ENCODE peak calls at places on chromosomes 13 and 19, in eight cellular contexts. T is hepatic stellate cell, I is progenitor cell of endocrine pancreas, M is GM23248, S is astrocyte of the spinal cord, O is activated T-cell treated with anti-CD3 and anti-CD28 coated beads for 1 hour, V is GDM1, W is cardiac muscle cell. Y is an unnamed sample.
A peak's percentile ranks its signal among the peaks of the same experiment; 100 is the strongest.

GRCh38 chr19:18437481-18438330 is at the start of gene ISYNA1:
- DNase-seq in V (peak; percentile 47), W (peak; percentile 68), T (peak; percentile 73), O (no peak), S (peak; percentile 58), I (no peak), M (peak; percentile 69), Y (peak; percentile 85)

GRCh38 chr13:98719527-98720250 is 32.8 kb downstream of the SLC15A1 start:
- DNase-seq in S (no peak), T (no peak), W (no peak), M (no peak), I (no peak), V (no peak), O (no peak), Y (no peak)

GRCh38 chr13:30020726-30021312 is 170.4 kb upstream of the UBL3 start:
- DNase-seq in S (peak; percentile 33), T (peak; percentile 31), I (no peak), V (no peak), O (no peak), M (peak; percentile 82), W (no peak), Y (no peak)

GRCh38 chr19:31314849-31315620 is 34.2 kb downstream of the TSHZ3 start:
- DNase-seq in V (no peak), S (no peak), M (peak; percentile 48), O (no peak), T (no peak), I (no peak), W (no peak), Y (peak; percentile 56)

GRCh38 chr19:42075364-42075615 is 676 bp upstream of the ZNF574 start:
- DNase-seq in O (no peak), S (no peak), M (no peak), I (no peak), V (no peak), W (no peak), T (no peak), Y (no peak)

GRCh38 chr19:27846944-27847343 is 1366.0 kb downstream of the UQCRFS1 start:
- DNase-seq in T (no peak), M (no peak), V (no peak), W (no peak), S (no peak), I (no peak), O (no peak), Y (no peak)

GRCh38 chr13:96650301-96650886 is 343.9 kb downstream of the OXGR1 start:
- DNase-seq in M (peak; percentile 44), T (peak; percentile 4), I (no peak), W (peak; percentile 43), O (no peak), V (no peak), S (peak; percentile 90), Y (no peak)

GRCh38 chr19:33193864-33194362 is at the start of gene LRP3:
- DNase-seq in S (no peak), O (no peak), W (peak; percentile 51), T (no peak), I (peak; percentile 43), V (peak; percentile 14), M (peak; percentile 54), Y (peak; percentile 84)

GRCh38 chr13:27851481-27851880 is 59.2 kb downstream of the GSX1 start:
- DNase-seq in O (no peak), T (no peak), S (no peak), I (no peak), V (no peak), W (no peak), M (no peak), Y (no peak)

GRCh38 chr19:15563325-15563794 is 51.7 kb upstream of the CYP4F8 start:
- DNase-seq in I (no peak), O (no peak), W (peak; percentile 34), M (peak; percentile 19), V (no peak), S (no peak), T (no peak), Y (no peak)

GRCh38 chr13:63741029-63741813 is 2325.6 kb upstream of the PCDH20 start:
- DNase-seq in M (no peak), W (no peak), O (no peak), I (no peak), V (no peak), T (no peak), S (no peak), Y (no peak)

Y was measured in neural progenitor cell.